ENCODE peak calls at places on chromosome 18, in six cellular contexts. A, V, H, D, L and X are unnamed samples.

GRCh38 chr18:50473896-50474295 is 86.0 kb upstream of the MAPK4 start:
- DNase-seq in A (no peak), L (no peak), V (no peak), H (no peak), D (no peak), X (no peak)

GRCh38 chr18:77131100-77131651 is 1.4 kb downstream of the MBP start:
- DNase-seq in H (no peak), V (peak; percentile 26), A (peak; percentile 66), L (peak; percentile 47), D (no peak), X (peak; percentile 64)

GRCh38 chr18:28177828-28178635 is 1.1 kb upstream of the CDH2 start:
- DNase-seq in H (peak; percentile 62), A (no peak), D (no peak), L (peak; percentile 22), V (peak; percentile 75), X (no peak)

GRCh38 chr18:70037453-70038061 is 89.9 kb upstream of the CD226 start:
- DNase-seq in A (peak; percentile 24), L (no peak), D (no peak), H (no peak), V (no peak), X (no peak)

GRCh38 chr18:56740645-56741044 is 89.5 kb downstream of the WDR7 start:
- DNase-seq in A (no peak), V (peak; percentile 1), D (no peak), H (no peak), L (no peak), X (no peak)

GRCh38 chr18:8657873-8658521 is 47.4 kb upstream of the MTCL1 start:
- DNase-seq in A (no peak), V (peak; percentile 43), L (no peak), H (no peak), D (no peak), X (no peak)

GRCh38 chr18:13137939-13138821 is 80.4 kb upstream of the LDLRAD4 start:
- DNase-seq in L (peak; percentile 85), H (no peak), A (peak; percentile 70), D (no peak), V (no peak), X (peak; percentile 87)

GRCh38 chr18:36066731-36067117 is 635 bp downstream of the RPRD1A start:
- DNase-seq in H (no peak), L (peak; percentile 22), A (no peak), D (no peak), V (no peak), X (no peak)

GRCh38 chr18:51425889-51426288 is 228.4 kb upstream of the MEX3C start:
- DNase-seq in V (no peak), A (peak; percentile 38), H (no peak), D (no peak), L (no peak), X (no peak)

GRCh38 chr18:77098554-77099174 is 33.9 kb downstream of the MBP start:
- DNase-seq in D (no peak), V (no peak), L (no peak), A (peak; percentile 23), H (no peak), X (no peak)

GRCh38 chr18:51196811-51197660 is 445 bp downstream of the MEX3C start:
- DNase-seq in D (no peak), A (peak; percentile 75), L (peak; percentile 31), V (peak; percentile 59), H (no peak), X (peak; percentile 49)

GRCh38 chr18:41391616-41392610 is 563.1 kb upstream of the PIK3C3 start:
- DNase-seq in L (peak; percentile 17), D (no peak), V (peak; percentile 73), H (no peak), A (peak; percentile 12), X (peak; percentile 8)

GRCh38 chr18:42635378-42636048 is 480.0 kb downstream of the RIT2 start:
- DNase-seq in H (no peak), V (no peak), A (no peak), D (no peak), L (no peak), X (no peak)

GRCh38 chr18:11946756-11947155 is 34.6 kb upstream of the IMPA2 start:
- DNase-seq in H (no peak), L (no peak), V (peak; percentile 66), D (no peak), A (no peak), X (peak; percentile 12)

GRCh38 chr18:23689031-23689615 is at the start of gene LAMA3:
- DNase-seq in D (no peak), H (no peak), L (peak; percentile 37), V (peak; percentile 36), A (no peak), X (peak; percentile 27)

GRCh38 chr18:4878480-4878879 is 318.6 kb downstream of the AKAIN1 start:
- DNase-seq in L (no peak), A (no peak), H (no peak), D (no peak), V (no peak), X (no peak)

GRCh38 chr18:45666520-45666919 is 51.2 kb downstream of the SLC14A2 start:
- DNase-seq in H (no peak), V (no peak), D (no peak), L (peak; percentile 51), A (peak; percentile 47), X (no peak)

GRCh38 chr18:23871410-23871809 is 143.1 kb upstream of the TTC39C start:
- DNase-seq in V (peak; percentile 64), D (peak; percentile 89), H (peak; percentile 77), L (no peak), A (peak; percentile 51), X (peak; percentile 80)

GRCh38 chr18:7329036-7329435 is 98.1 kb downstream of the LRRC30 start:
- DNase-seq in L (no peak), V (no peak), D (peak; percentile 33), A (no peak), H (no peak), X (no peak)

GRCh38 chr18:77478619-77479018 is 229.0 kb downstream of the GALR1 start:
- DNase-seq in V (no peak), L (no peak), A (peak; percentile 11), H (no peak), D (no peak), X (no peak)

GRCh38 chr18:39414009-39414700 is 1848.6 kb upstream of the CELF4 start:
- DNase-seq in V (peak; percentile 80), A (peak; percentile 21), L (no peak), H (no peak), D (peak; percentile 42), X (no peak)

GRCh38 chr18:78632111-78632541 is 347.5 kb upstream of the SALL3 start:
- DNase-seq in V (peak; percentile 30), D (no peak), L (no peak), H (no peak), A (no peak), X (peak; percentile 21)

GRCh38 chr18:47427951-47428350 is 176.5 kb upstream of the SKOR2 start:
- DNase-seq in V (no peak), L (no peak), D (no peak), A (no peak), H (no peak), X (no peak)

GRCh38 chr18:12828116-12829051 is 55.7 kb downstream of the PTPN2 start:
- DNase-seq in L (no peak), H (no peak), V (no peak), A (no peak), D (no peak), X (no peak)

GRCh38 chr18:36247036-36247435 is 50.5 kb upstream of the FHOD3 start:
- DNase-seq in D (no peak), L (no peak), A (no peak), V (no peak), H (peak; percentile 34), X (no peak)

GRCh38 chr18:76428396-76429261 is 66.4 kb downstream of the ZNF516 start:
- DNase-seq in L (no peak), V (peak; percentile 21), A (no peak), D (no peak), H (no peak), X (no peak)

GRCh38 chr18:7766817-7767216 is 199.7 kb downstream of the PTPRM start:
- DNase-seq in V (no peak), L (no peak), H (no peak), D (no peak), A (no peak), X (no peak)

GRCh38 chr18:49074505-49074904 is 123.7 kb upstream of the SMAD7 start:
- DNase-seq in D (no peak), H (no peak), L (no peak), V (no peak), A (no peak), X (no peak)

GRCh38 chr18:63994783-63995399 is 25.0 kb downstream of the SERPINB8 start:
- DNase-seq in H (no peak), D (no peak), A (peak; percentile 51), V (peak; percentile 41), L (peak; percentile 63), X (peak; percentile 57)

GRCh38 chr18:67199993-67200617 is 316.4 kb downstream of the DSEL start:
- DNase-seq in D (peak; percentile 5), V (peak; percentile 50), H (no peak), A (peak; percentile 68), L (peak; percentile 27), X (no peak)
- TF ChIP-seq CTCF in D (no peak), V (no peak), H (peak; percentile 54), A (peak; percentile 52), L (peak; percentile 61), X (peak; percentile 60)

DNA sequence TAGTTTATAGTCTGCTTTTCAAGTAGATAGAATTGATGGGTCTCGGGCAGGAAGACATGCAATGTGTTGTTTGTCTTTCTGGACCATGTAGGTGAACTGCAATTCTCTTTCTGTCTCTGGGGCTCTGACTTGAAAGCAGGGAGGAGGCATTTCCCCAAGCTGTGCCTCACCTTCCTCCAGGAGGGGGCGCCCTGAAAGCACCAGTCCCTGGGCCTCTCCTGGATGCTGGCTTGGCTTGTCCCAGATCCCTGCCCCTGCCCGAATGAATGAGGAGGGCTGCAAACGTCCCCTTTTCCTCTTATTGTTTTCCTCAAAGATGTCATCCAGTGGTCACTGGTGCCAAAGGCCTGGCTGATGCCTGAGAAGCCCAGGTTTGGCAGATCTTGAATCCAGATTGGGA is 270.6 kb downstream of the CELF4 start:
- DNase-seq in A (peak; percentile 17), V (no peak), H (no peak), L (no peak), D (no peak), X (peak; percentile 26)
- TF ChIP-seq CTCF in A (peak; percentile 33), V (no peak), H (no peak), L (peak; percentile 27), D (peak; percentile 64), X (peak; percentile 26)

DNA sequence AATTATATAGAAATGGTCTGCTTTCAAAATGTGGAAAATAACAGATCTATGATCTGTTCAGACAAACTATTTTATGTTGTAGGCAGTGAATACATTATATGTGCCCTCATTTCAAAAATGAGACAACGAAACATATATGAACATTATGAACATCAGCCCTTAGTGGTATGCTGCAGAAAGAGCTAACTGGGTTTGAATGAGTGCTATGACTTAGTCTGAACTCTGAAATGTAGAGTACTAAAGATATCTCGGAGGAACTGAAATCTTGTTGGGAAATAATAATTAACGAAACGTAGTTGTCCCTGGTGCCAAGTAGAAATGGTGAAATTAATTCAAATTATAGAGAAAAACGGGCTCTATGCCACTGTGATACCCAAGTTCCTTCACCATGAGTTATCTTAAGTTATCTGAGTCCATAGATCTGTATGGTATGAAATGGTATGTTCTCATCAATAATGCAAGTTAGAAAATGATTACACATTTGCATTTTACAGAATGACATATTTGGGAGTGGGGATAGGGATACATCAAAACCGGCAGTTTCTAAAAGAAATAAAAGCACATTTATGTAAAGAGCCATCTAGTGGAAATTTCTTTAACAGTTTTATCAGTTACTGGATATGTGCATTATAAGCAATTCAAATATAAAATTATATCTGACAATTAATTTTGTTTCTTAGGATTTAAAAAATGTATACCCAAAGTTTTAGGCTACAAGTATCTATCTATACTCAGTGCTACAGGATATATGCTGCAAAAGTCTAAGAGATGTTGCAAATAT is 26.7 kb downstream of the STARD6 start:
- DNase-seq in V (no peak), L (no peak), A (no peak), D (no peak), H (no peak), X (no peak)
- TF ChIP-seq CTCF in V (no peak), L (no peak), A (no peak), D (no peak), H (no peak), X (no peak)

GRCh38 chr18:10526211-10526949 is 553 bp downstream of the NAPG start:
- DNase-seq in A (peak; percentile 78), V (peak; percentile 51), L (peak; percentile 70), H (no peak), D (no peak), X (peak; percentile 70)
- TF ChIP-seq CTCF in A (no peak), V (no peak), L (no peak), H (no peak), D (peak; percentile 1), X (no peak)